ENCODE peak calls at places on chromosomes 1 and 21, in six cellular contexts. One of them, this sample, is unnamed.

GRCh38 chr21:42883921-42884320 is 4.6 kb upstream of the WDR4 start:
- DNase-seq in amniotic stem cell: no peak
- DNase-seq in NCI-H2029: no peak
- DNase-seq in endothelial cell: no peak
- DNase-seq in stimulated activated CD4-positive, alpha-beta T cell treated with anti-CD3 and anti-CD28 coated beads, Interleukin-1b, Interleukin-23, amount 100 ng/mL, for 4 hours: no peak
- DNase-seq in fibroblast of lung: no peak
- DNase-seq in this sample: no peak

GRCh38 chr1:226696552-226696951 is 42.5 kb downstream of the ITPKB start:
- DNase-seq in amniotic stem cell: no peak
- DNase-seq in NCI-H2029: no peak
- DNase-seq in endothelial cell: no peak
- DNase-seq in stimulated activated CD4-positive, alpha-beta T cell treated with anti-CD3 and anti-CD28 coated beads, Interleukin-1b, Interleukin-23, amount 100 ng/mL, for 4 hours: no peak
- DNase-seq in fibroblast of lung: no peak
- DNase-seq in this sample: no peak

GRCh38 chr1:203625623-203626189 is 926 bp upstream of the ATP2B4 start:
- DNase-seq in amniotic stem cell: no peak
- DNase-seq in NCI-H2029: no peak
- DNase-seq in endothelial cell: no peak
- DNase-seq in stimulated activated CD4-positive, alpha-beta T cell treated with anti-CD3 and anti-CD28 coated beads, Interleukin-1b, Interleukin-23, amount 100 ng/mL, for 4 hours: peak; percentile 50
- DNase-seq in fibroblast of lung: peak; percentile 39
- DNase-seq in this sample: no peak

GRCh38 chr1:217495249-217495648 is 135.6 kb downstream of the GPATCH2 start:
- DNase-seq in amniotic stem cell: no peak
- DNase-seq in NCI-H2029: no peak
- DNase-seq in endothelial cell: no peak
- DNase-seq in stimulated activated CD4-positive, alpha-beta T cell treated with anti-CD3 and anti-CD28 coated beads, Interleukin-1b, Interleukin-23, amount 100 ng/mL, for 4 hours: no peak
- DNase-seq in fibroblast of lung: no peak
- DNase-seq in this sample: no peak

GRCh38 chr21:40809673-40810072 is 37.3 kb downstream of the DSCAM start:
- DNase-seq in amniotic stem cell: no peak
- DNase-seq in NCI-H2029: no peak
- DNase-seq in endothelial cell: no peak
- DNase-seq in stimulated activated CD4-positive, alpha-beta T cell treated with anti-CD3 and anti-CD28 coated beads, Interleukin-1b, Interleukin-23, amount 100 ng/mL, for 4 hours: no peak
- DNase-seq in fibroblast of lung: no peak
- DNase-seq in this sample: no peak

GRCh38 chr1:53617382-53618217 is 121.4 kb downstream of the GLIS1 start:
- DNase-seq in amniotic stem cell: no peak
- DNase-seq in NCI-H2029: no peak
- DNase-seq in endothelial cell: no peak
- DNase-seq in stimulated activated CD4-positive, alpha-beta T cell treated with anti-CD3 and anti-CD28 coated beads, Interleukin-1b, Interleukin-23, amount 100 ng/mL, for 4 hours: no peak
- DNase-seq in fibroblast of lung: peak; percentile 74
- DNase-seq in this sample: no peak

GRCh38 chr1:228756457-228756856 is 21.2 kb downstream of the RHOU start:
- DNase-seq in amniotic stem cell: no peak
- DNase-seq in NCI-H2029: no peak
- DNase-seq in endothelial cell: no peak
- DNase-seq in stimulated activated CD4-positive, alpha-beta T cell treated with anti-CD3 and anti-CD28 coated beads, Interleukin-1b, Interleukin-23, amount 100 ng/mL, for 4 hours: no peak
- DNase-seq in fibroblast of lung: no peak
- DNase-seq in this sample: no peak

GRCh38 chr1:17671741-17672140 is 83.4 kb upstream of the ACTL8 start:
- DNase-seq in amniotic stem cell: no peak
- DNase-seq in NCI-H2029: peak; percentile 58
- DNase-seq in endothelial cell: no peak
- DNase-seq in stimulated activated CD4-positive, alpha-beta T cell treated with anti-CD3 and anti-CD28 coated beads, Interleukin-1b, Interleukin-23, amount 100 ng/mL, for 4 hours: no peak
- DNase-seq in fibroblast of lung: no peak
- DNase-seq in this sample: no peak

GRCh38 chr1:93878501-93878888 is 511 bp downstream of the DNTTIP2 start:
- DNase-seq in amniotic stem cell: peak; percentile 5
- DNase-seq in NCI-H2029: peak; percentile 20
- DNase-seq in endothelial cell: peak; percentile 8
- DNase-seq in stimulated activated CD4-positive, alpha-beta T cell treated with anti-CD3 and anti-CD28 coated beads, Interleukin-1b, Interleukin-23, amount 100 ng/mL, for 4 hours: peak; percentile 39
- DNase-seq in fibroblast of lung: peak; percentile 41
- DNase-seq in this sample: peak; percentile 20

GRCh38 chr1:157163273-157164127 is 25.3 kb upstream of the ETV3 start:
- DNase-seq in amniotic stem cell: no peak
- DNase-seq in NCI-H2029: peak; percentile 21
- DNase-seq in endothelial cell: peak; percentile 91
- DNase-seq in stimulated activated CD4-positive, alpha-beta T cell treated with anti-CD3 and anti-CD28 coated beads, Interleukin-1b, Interleukin-23, amount 100 ng/mL, for 4 hours: peak; percentile 70
- DNase-seq in fibroblast of lung: peak; percentile 36
- DNase-seq in this sample: peak; percentile 62

GRCh38 chr1:228782662-228783414 is 47.6 kb downstream of the RHOU start:
- DNase-seq in amniotic stem cell: no peak
- DNase-seq in NCI-H2029: no peak
- DNase-seq in endothelial cell: no peak
- DNase-seq in stimulated activated CD4-positive, alpha-beta T cell treated with anti-CD3 and anti-CD28 coated beads, Interleukin-1b, Interleukin-23, amount 100 ng/mL, for 4 hours: no peak
- DNase-seq in fibroblast of lung: peak; percentile 8
- DNase-seq in this sample: no peak

GRCh38 chr1:99264201-99265021 is at the start of gene PLPPR4:
- DNase-seq in amniotic stem cell: peak; percentile 26
- DNase-seq in NCI-H2029: no peak
- DNase-seq in endothelial cell: peak; percentile 61
- DNase-seq in stimulated activated CD4-positive, alpha-beta T cell treated with anti-CD3 and anti-CD28 coated beads, Interleukin-1b, Interleukin-23, amount 100 ng/mL, for 4 hours: no peak
- DNase-seq in fibroblast of lung: peak; percentile 62
- DNase-seq in this sample: peak; percentile 39

GRCh38 chr1:211483896-211484612 is 7.9 kb downstream of the RD3 start:
- DNase-seq in amniotic stem cell: no peak
- DNase-seq in NCI-H2029: no peak
- DNase-seq in endothelial cell: no peak
- DNase-seq in stimulated activated CD4-positive, alpha-beta T cell treated with anti-CD3 and anti-CD28 coated beads, Interleukin-1b, Interleukin-23, amount 100 ng/mL, for 4 hours: no peak
- DNase-seq in fibroblast of lung: no peak
- DNase-seq in this sample: no peak

GRCh38 chr21:35989185-35989735 is 71.1 kb downstream of the SETD4 start:
- DNase-seq in amniotic stem cell: no peak
- DNase-seq in NCI-H2029: no peak
- DNase-seq in endothelial cell: no peak
- DNase-seq in stimulated activated CD4-positive, alpha-beta T cell treated with anti-CD3 and anti-CD28 coated beads, Interleukin-1b, Interleukin-23, amount 100 ng/mL, for 4 hours: no peak
- DNase-seq in fibroblast of lung: peak; percentile 7
- DNase-seq in this sample: no peak

GRCh38 chr1:165875171-165875570 is 47.8 kb downstream of the UCK2 start:
- DNase-seq in amniotic stem cell: no peak
- DNase-seq in NCI-H2029: no peak
- DNase-seq in endothelial cell: no peak
- DNase-seq in stimulated activated CD4-positive, alpha-beta T cell treated with anti-CD3 and anti-CD28 coated beads, Interleukin-1b, Interleukin-23, amount 100 ng/mL, for 4 hours: no peak
- DNase-seq in fibroblast of lung: no peak
- DNase-seq in this sample: no peak

GRCh38 chr1:53346007-53346813 is 18.3 kb upstream of the LRP8 start:
- DNase-seq in amniotic stem cell: no peak
- DNase-seq in NCI-H2029: no peak
- DNase-seq in endothelial cell: no peak
- DNase-seq in stimulated activated CD4-positive, alpha-beta T cell treated with anti-CD3 and anti-CD28 coated beads, Interleukin-1b, Interleukin-23, amount 100 ng/mL, for 4 hours: no peak
- DNase-seq in fibroblast of lung: no peak
- DNase-seq in this sample: no peak

This sample was measured in left ventricle myocardium inferior.